ENCODE peak calls at places on chromosome 21, in four cellular contexts. K is CD4-positive, alpha-beta memory T cell; T is keratinocyte; N is mesendoderm. J is an unnamed sample.

GRCh38 chr21:18041012-18041411 is 203.6 kb upstream of the CHODL start:
- DNase-seq in N (peak; percentile 79), T (no peak), K (no peak), J (no peak)

GRCh38 chr21:15222711-15223110 is 157.9 kb upstream of the NRIP1 start:
- DNase-seq in K (no peak), N (no peak), T (no peak), J (no peak)

GRCh38 chr21:37061926-37062591 is 10.8 kb downstream of the PIGP start:
- DNase-seq in K (no peak), N (no peak), T (no peak), J (no peak)

GRCh38 chr21:27564684-27565280 is 597.9 kb upstream of the ADAMTS5 start:
- DNase-seq in N (peak; percentile 65), K (no peak), T (no peak), J (peak; percentile 42)

GRCh38 chr21:44701541-44701940 is 4.6 kb downstream of the KRTAP10-12 start:
- DNase-seq in T (no peak), K (no peak), N (no peak), J (no peak)

GRCh38 chr21:46056450-46056903 is 41.4 kb upstream of the COL6A2 start:
- DNase-seq in N (no peak), T (no peak), K (no peak), J (peak; percentile 31)

GRCh38 chr21:37712204-37712934 is 203.9 kb downstream of the KCNJ6 start:
- DNase-seq in K (no peak), N (peak; percentile 87), T (no peak), J (peak; percentile 40)

GRCh38 chr21:37631319-37632117 is 264.9 kb downstream of the DYRK1A start:
- DNase-seq in T (peak; percentile 48), N (peak; percentile 66), K (no peak), J (no peak)

GRCh38 chr21:45640888-45641479 is 2.5 kb upstream of the PCBP3 start:
- DNase-seq in K (no peak), N (peak; percentile 76), T (no peak), J (no peak)

GRCh38 chr21:38830667-38831525 is 25.2 kb downstream of the ETS2 start:
- DNase-seq in K (no peak), T (no peak), N (no peak), J (no peak)

GRCh38 chr21:46618738-46619369 is 14.0 kb upstream of the S100B start:
- DNase-seq in K (no peak), T (no peak), N (no peak), J (no peak)

GRCh38 chr21:39388811-39389155 is 39.9 kb upstream of the HMGN1 start:
- DNase-seq in N (no peak), T (no peak), K (no peak), J (no peak)

GRCh38 chr21:45548711-45549491 is 6.7 kb upstream of the SLC19A1 start:
- DNase-seq in K (no peak), N (no peak), T (no peak), J (peak; percentile 21)

GRCh38 chr21:37904879-37905278 is 11.4 kb downstream of the KCNJ6 start:
- DNase-seq in N (no peak), K (no peak), T (no peak), J (no peak)

GRCh38 chr21:46559291-46559983 is 45.4 kb downstream of the S100B start:
- DNase-seq in N (no peak), T (no peak), K (peak; percentile 83), J (no peak)

GRCh38 chr21:15285567-15285966 is 220.8 kb upstream of the NRIP1 start:
- DNase-seq in T (no peak), K (no peak), N (no peak), J (no peak)

GRCh38 chr21:37594472-37594951 is 227.9 kb downstream of the DYRK1A start:
- DNase-seq in N (no peak), K (no peak), T (no peak), J (no peak)

GRCh38 chr21:20451051-20451450 is 547.2 kb upstream of the NCAM2 start:
- DNase-seq in N (peak; percentile 32), T (no peak), K (no peak), J (no peak)

GRCh38 chr21:15430023-15430422 is 299.8 kb upstream of the USP25 start:
- DNase-seq in K (no peak), T (no peak), N (peak; percentile 32), J (no peak)

GRCh38 chr21:31557421-31557955 is 102.0 kb upstream of the SOD1 start:
- DNase-seq in K (no peak), T (no peak), N (peak; percentile 80), J (peak; percentile 57)

GRCh38 chr21:39077816-39078215 is 105.4 kb downstream of the PSMG1 start:
- DNase-seq in N (no peak), T (no peak), K (no peak), J (no peak)

GRCh38 chr21:27649746-27650145 is 682.9 kb upstream of the ADAMTS5 start:
- DNase-seq in N (no peak), K (no peak), T (no peak), J (no peak)

GRCh38 chr21:38340131-38340530 is 83.3 kb downstream of the KCNJ15 start:
- DNase-seq in K (no peak), N (no peak), T (no peak), J (no peak)

GRCh38 chr21:46427516-46427915 is 31.2 kb upstream of the DIP2A start:
- DNase-seq in N (no peak), T (no peak), K (no peak), J (no peak)

GRCh38 chr21:36661511-36662309 is 37.2 kb upstream of the SIM2 start:
- DNase-seq in K (no peak), T (no peak), N (peak; percentile 73), J (no peak)

GRCh38 chr21:37225440-37225839 is 41.7 kb downstream of the VPS26C start:
- DNase-seq in K (no peak), N (no peak), T (no peak), J (no peak)

GRCh38 chr21:15295875-15296274 is 231.1 kb upstream of the NRIP1 start:
- DNase-seq in N (no peak), T (no peak), K (no peak), J (no peak)

GRCh38 chr21:18725653-18726052 is 322.1 kb upstream of the TMPRSS15 start:
- DNase-seq in T (no peak), K (no peak), N (peak; percentile 54), J (no peak)

GRCh38 chr21:27590271-27590670 is 623.4 kb upstream of the ADAMTS5 start:
- DNase-seq in K (no peak), T (no peak), N (peak; percentile 2), J (no peak)

DNA sequence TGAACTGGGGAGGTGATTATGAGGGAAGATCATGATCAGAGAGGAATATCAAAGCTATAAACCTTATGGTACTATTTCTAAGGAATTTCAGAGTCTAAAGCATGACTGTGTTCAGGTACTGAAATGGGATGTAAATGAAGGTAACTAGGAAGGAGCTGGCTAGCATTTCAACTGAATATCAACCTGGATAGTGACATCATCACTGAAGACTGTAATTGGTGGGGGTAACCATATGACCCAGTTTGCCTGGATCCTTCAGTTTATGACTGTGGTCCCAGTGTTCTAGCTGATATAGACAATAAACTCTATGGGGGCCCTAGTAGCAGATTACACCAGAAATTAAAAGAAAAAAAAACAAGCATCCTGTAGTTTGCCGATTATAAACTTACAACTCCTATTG is 120.8 kb downstream of the APP start:
- DNase-seq in K (no peak), N (no peak), T (no peak), J (no peak)
- H3K4me1 ChIP-seq in K (no peaks in the 10 kb centered on the region), N (peaks cover 2% of the 10 kb centered on the region), T (no peaks in the 10 kb centered on the region), J (peaks cover 14% of the 10 kb centered on the region)

GRCh38 chr21:41425954-41426655 is at the start of gene MX1:
- DNase-seq in N (peak; percentile 20), K (peak; percentile 90), T (peak; percentile 13), J (peak; percentile 77)
- H3K27me3 ChIP-seq in N (peaks cover 10% of the 10 kb centered on the region), K (no peaks in the 10 kb centered on the region), T (no peaks in the 10 kb centered on the region), J (no peaks in the 10 kb centered on the region)

GRCh38 chr21:29346771-29347170 is 48.0 kb downstream of the BACH1 start:
- DNase-seq in N (no peak), T (no peak), K (no peak), J (no peak)

GRCh38 chr21:29342394-29342957 is 43.8 kb downstream of the BACH1 start:
- DNase-seq in N (no peak), K (no peak), T (no peak), J (no peak)

GRCh38 chr21:29346281-29346680 is 47.6 kb downstream of the BACH1 start:
- DNase-seq in T (no peak), N (no peak), K (no peak), J (no peak)

GRCh38 chr21:29340228-29340627 is 41.5 kb downstream of the BACH1 start:
- DNase-seq in N (no peak), K (no peak), T (no peak), J (no peak)

GRCh38 chr21:29343517-29343916 is 44.8 kb downstream of the BACH1 start:
- DNase-seq in N (no peak), K (no peak), T (no peak), J (no peak)
- H3K4me1 ChIP-seq in N (no peaks in the 10 kb centered on the region), K (peaks cover 16% of the 10 kb centered on the region), T (peaks cover 27% of the 10 kb centered on the region), J (peaks cover 34% of the 10 kb centered on the region)

GRCh38 chr21:30255679-30256078 is 27.1 kb downstream of the KRTAP24-1 start:
- DNase-seq in N (no peak), T (no peak), K (no peak), J (no peak)
- H3K27me3 ChIP-seq in N (no peaks in the 10 kb centered on the region), T (no peaks in the 10 kb centered on the region), K (no peaks in the 10 kb centered on the region), J (no peaks in the 10 kb centered on the region)

DNA sequence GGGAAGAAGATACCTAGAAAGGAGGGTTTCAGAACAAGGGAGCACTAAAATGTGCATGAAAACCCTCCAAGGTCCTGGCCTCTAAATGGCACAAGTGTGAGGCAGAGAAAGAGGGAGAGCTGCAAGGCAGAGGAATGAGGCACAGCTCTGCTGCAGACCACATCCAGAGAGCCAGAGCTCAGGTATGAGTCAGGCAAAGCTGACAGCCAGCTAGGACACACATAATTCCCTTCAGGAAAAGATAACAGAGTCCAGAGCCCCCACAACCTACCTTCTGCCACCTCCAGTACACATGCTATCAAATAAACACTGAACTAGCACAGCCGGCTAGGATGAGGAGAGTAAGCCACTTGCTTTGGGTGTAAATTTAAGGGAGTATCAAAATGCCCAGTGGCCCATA is 62.2 kb downstream of the HSF2BP start:
- DNase-seq in T (no peak), N (peak; percentile 36), K (no peak), J (no peak)
- H3K4me1 ChIP-seq in T (peaks cover 56% of the 10 kb centered on the region), N (no peaks in the 10 kb centered on the region), K (no peaks in the 10 kb centered on the region), J (no peaks in the 10 kb centered on the region)

GRCh38 chr21:35028451-35028757 is 20.7 kb downstream of the RUNX1 start:
- DNase-seq in N (no peak), T (no peak), K (no peak), J (no peak)
- H3K27me3 ChIP-seq in N (no peaks in the 10 kb centered on the region), T (no peaks in the 10 kb centered on the region), K (no peaks in the 10 kb centered on the region), J (no peaks in the 10 kb centered on the region)

GRCh38 chr21:16578912-16579311 is 849.1 kb downstream of the USP25 start:
- DNase-seq in T (no peak), K (no peak), N (no peak), J (no peak)
- H3K4me1 ChIP-seq in T (no peaks in the 10 kb centered on the region), K (no peaks in the 10 kb centered on the region), N (no peaks in the 10 kb centered on the region), J (no peaks in the 10 kb centered on the region)

J was measured in pancreas.